ENCODE peak calls at places on chromosomes 3 and 15, in four cellular contexts. One of them, this sample, is unnamed.

GRCh38 chr15:31262901-31263671 is 63.5 kb upstream of the KLF13 start:
- DNase-seq in T-helper 9 cell: no peak
- DNase-seq in uterus: peak
- DNase-seq in HEK293T: no peak
- DNase-seq in this sample: no peak

GRCh38 chr3:175193815-175194518 is 334.8 kb downstream of the NAALADL2 start:
- DNase-seq in T-helper 9 cell: no peak
- DNase-seq in uterus: no peak
- DNase-seq in HEK293T: no peak
- DNase-seq in this sample: no peak

GRCh38 chr3:172853911-172854648 is 103.6 kb downstream of the ECT2 start:
- DNase-seq in T-helper 9 cell: no peak
- DNase-seq in uterus: no peak
- DNase-seq in HEK293T: no peak
- DNase-seq in this sample: no peak

GRCh38 chr3:99504258-99504657 is 134.1 kb upstream of the COL8A1 start:
- DNase-seq in T-helper 9 cell: no peak
- DNase-seq in uterus: no peak
- DNase-seq in HEK293T: no peak
- DNase-seq in this sample: no peak

GRCh38 chr3:69855436-69856162 is 116.3 kb downstream of the MITF start:
- DNase-seq in T-helper 9 cell: no peak
- DNase-seq in uterus: no peak
- DNase-seq in HEK293T: peak
- DNase-seq in this sample: no peak

GRCh38 chr15:52011711-52012144 is 7.3 kb upstream of the MAPK6 start:
- DNase-seq in T-helper 9 cell: no peak
- DNase-seq in uterus: no peak
- DNase-seq in HEK293T: no peak
- DNase-seq in this sample: no peak

GRCh38 chr15:73081321-73081958 is 29.2 kb downstream of the NEO1 start:
- DNase-seq in T-helper 9 cell: no peak
- DNase-seq in uterus: peak
- DNase-seq in HEK293T: peak
- DNase-seq in this sample: no peak

GRCh38 chr3:15271785-15272381 is 60.5 kb downstream of the SH3BP5 start:
- DNase-seq in T-helper 9 cell: peak
- DNase-seq in uterus: peak
- DNase-seq in HEK293T: no peak
- DNase-seq in this sample: peak

GRCh38 chr3:194386610-194387009 is 12.5 kb downstream of the GP5 start:
- DNase-seq in T-helper 9 cell: no peak
- DNase-seq in uterus: no peak
- DNase-seq in HEK293T: no peak
- DNase-seq in this sample: no peak

GRCh38 chr3:141412936-141413354 is 44.6 kb downstream of the ZBTB38 start:
- DNase-seq in T-helper 9 cell: no peak
- DNase-seq in uterus: peak
- DNase-seq in HEK293T: no peak
- DNase-seq in this sample: no peak

GRCh38 chr15:30921781-30922371 is 18.2 kb downstream of the FAN1 start:
- DNase-seq in T-helper 9 cell: no peak
- DNase-seq in uterus: no peak
- DNase-seq in HEK293T: no peak
- DNase-seq in this sample: no peak

GRCh38 chr15:22873204-22873701 is 34.8 kb downstream of the NIPA2 start:
- DNase-seq in T-helper 9 cell: no peak
- DNase-seq in uterus: no peak
- DNase-seq in HEK293T: no peak
- DNase-seq in this sample: no peak

GRCh38 chr3:125192190-125193035 is 20.1 kb downstream of the SLC12A8 start:
- DNase-seq in T-helper 9 cell: no peak
- DNase-seq in uterus: no peak
- DNase-seq in HEK293T: no peak
- DNase-seq in this sample: no peak

GRCh38 chr3:123089611-123090301 is 22.9 kb downstream of the PDIA5 start:
- DNase-seq in T-helper 9 cell: no peak
- DNase-seq in uterus: no peak
- DNase-seq in HEK293T: no peak
- DNase-seq in this sample: no peak

GRCh38 chr3:71532639-71533395 is 50.7 kb downstream of the FOXP1 start:
- DNase-seq in T-helper 9 cell: no peak
- DNase-seq in uterus: no peak
- DNase-seq in HEK293T: no peak
- DNase-seq in this sample: no peak

GRCh38 chr15:74584779-74585178 is 30.9 kb upstream of the CLK3 start:
- DNase-seq in T-helper 9 cell: no peak
- DNase-seq in uterus: no peak
- DNase-seq in HEK293T: no peak
- DNase-seq in this sample: no peak

GRCh38 chr3:38543602-38544001 is 47.5 kb downstream of the EXOG start:
- DNase-seq in T-helper 9 cell: no peak
- DNase-seq in uterus: no peak
- DNase-seq in HEK293T: no peak
- DNase-seq in this sample: no peak

GRCh38 chr15:35669021-35669420 is 123.1 kb upstream of the DPH6 start:
- DNase-seq in T-helper 9 cell: no peak
- DNase-seq in uterus: no peak
- DNase-seq in HEK293T: no peak
- DNase-seq in this sample: no peak

GRCh38 chr3:87920549-87920948 is 138.3 kb downstream of the CGGBP1 start:
- DNase-seq in T-helper 9 cell: no peak
- DNase-seq in uterus: no peak
- DNase-seq in HEK293T: no peak
- DNase-seq in this sample: no peak

GRCh38 chr3:126911162-126912026 is 71.5 kb upstream of the PLXNA1 start:
- DNase-seq in T-helper 9 cell: peak
- DNase-seq in uterus: peak
- DNase-seq in HEK293T: no peak
- DNase-seq in this sample: peak

GRCh38 chr15:79680721-79681120 is 216.1 kb downstream of the MTHFS start:
- DNase-seq in T-helper 9 cell: no peak
- DNase-seq in uterus: no peak
- DNase-seq in HEK293T: no peak
- DNase-seq in this sample: no peak

GRCh38 chr15:57395292-57395691 is 19.0 kb downstream of the CGNL1 start:
- DNase-seq in T-helper 9 cell: no peak
- DNase-seq in uterus: no peak
- DNase-seq in HEK293T: no peak
- DNase-seq in this sample: no peak

GRCh38 chr15:65089206-65089824 is 12.8 kb downstream of the KBTBD13 start:
- DNase-seq in T-helper 9 cell: no peak
- DNase-seq in uterus: peak
- DNase-seq in HEK293T: no peak
- DNase-seq in this sample: no peak

GRCh38 chr3:174270841-174271240 is 588.3 kb upstream of the NAALADL2 start:
- DNase-seq in T-helper 9 cell: no peak
- DNase-seq in uterus: no peak
- DNase-seq in HEK293T: no peak
- DNase-seq in this sample: no peak

GRCh38 chr3:48002787-48003186 is 13.4 kb downstream of the MAP4 start:
- DNase-seq in T-helper 9 cell: no peak
- DNase-seq in uterus: no peak
- DNase-seq in HEK293T: no peak
- DNase-seq in this sample: no peak

GRCh38 chr15:25470230-25470629 is 31.4 kb upstream of the UBE3A start:
- DNase-seq in T-helper 9 cell: no peak
- DNase-seq in uterus: no peak
- DNase-seq in HEK293T: no peak
- DNase-seq in this sample: no peak

GRCh38 chr3:169573129-169573528 is 90.4 kb downstream of the MECOM start:
- DNase-seq in T-helper 9 cell: no peak
- DNase-seq in uterus: no peak
- DNase-seq in HEK293T: no peak
- DNase-seq in this sample: no peak

GRCh38 chr3:190747566-190747965 is 114.9 kb downstream of the GMNC start:
- DNase-seq in T-helper 9 cell: no peak
- DNase-seq in uterus: no peak
- DNase-seq in HEK293T: no peak
- DNase-seq in this sample: no peak

GRCh38 chr15:40307421-40308165 is at the start of gene PLCB2:
- DNase-seq in T-helper 9 cell: peak
- DNase-seq in uterus: no peak
- DNase-seq in HEK293T: no peak
- DNase-seq in this sample: peak

GRCh38 chr3:132145833-132146232 is 111.0 kb upstream of the CPNE4 start:
- DNase-seq in T-helper 9 cell: no peak
- DNase-seq in uterus: no peak
- DNase-seq in HEK293T: no peak
- DNase-seq in this sample: no peak

GRCh38 chr3:69869643-69870042 is 129.9 kb upstream of the SAMMSON start:
- DNase-seq in T-helper 9 cell: no peak
- DNase-seq in uterus: no peak
- DNase-seq in HEK293T: no peak
- DNase-seq in this sample: no peak

This sample was measured in activated effector memory CD4-positive, alpha-beta T cell treated with Interleukin-2 at 50 U/mL for 16 hours.